ENCODE peak calls at places on chromosomes 1 and 21, in five cellular contexts. One of them, this sample, is unnamed. For H3K27me3, the result is how much of the 10 kb centered on the place peaks cover.

GRCh38 chr1:98001764-98002163 is 80.9 kb upstream of the DPYD start:
- DNase-seq in CD8-positive, alpha-beta T cell: no peak
- DNase-seq in AG04450: no peak
- DNase-seq in upper lobe of right lung: no peak
- DNase-seq in GM23338: peak
- DNase-seq in this sample: no peak

GRCh38 chr1:230123280-230124186 is 56.5 kb downstream of the GALNT2 start:
- DNase-seq in upper lobe of right lung: no peak
- DNase-seq in CD8-positive, alpha-beta T cell: no peak
- DNase-seq in GM23338: no peak
- DNase-seq in AG04450: no peak
- DNase-seq in this sample: no peak

GRCh38 chr1:97353094-97353493 is 567.7 kb downstream of the DPYD start:
- DNase-seq in upper lobe of right lung: no peak
- DNase-seq in CD8-positive, alpha-beta T cell: no peak
- DNase-seq in AG04450: no peak
- DNase-seq in GM23338: no peak
- DNase-seq in this sample: no peak

GRCh38 chr21:26167593-26167992 is 3.0 kb downstream of the APP start:
- DNase-seq in AG04450: no peak
- DNase-seq in GM23338: peak
- DNase-seq in upper lobe of right lung: no peak
- DNase-seq in CD8-positive, alpha-beta T cell: no peak
- DNase-seq in this sample: no peak

GRCh38 chr1:19949016-19949415 is 25.6 kb upstream of the PLA2G2E start:
- DNase-seq in GM23338: no peak
- DNase-seq in AG04450: peak
- DNase-seq in upper lobe of right lung: no peak
- DNase-seq in CD8-positive, alpha-beta T cell: no peak
- DNase-seq in this sample: no peak

GRCh38 chr1:2248127-2248826 is 20.2 kb downstream of the SKI start:
- DNase-seq in GM23338: peak
- DNase-seq in AG04450: no peak
- DNase-seq in upper lobe of right lung: peak
- DNase-seq in CD8-positive, alpha-beta T cell: no peak
- DNase-seq in this sample: no peak

GRCh38 chr1:3170566-3171453 is 101.8 kb downstream of the PRDM16 start:
- DNase-seq in GM23338: no peak
- DNase-seq in upper lobe of right lung: peak
- DNase-seq in AG04450: peak
- DNase-seq in CD8-positive, alpha-beta T cell: no peak
- DNase-seq in this sample: peak

GRCh38 chr1:213905315-213905714 is 82.5 kb upstream of the PROX1 start:
- DNase-seq in GM23338: no peak
- DNase-seq in AG04450: no peak
- DNase-seq in CD8-positive, alpha-beta T cell: no peak
- DNase-seq in upper lobe of right lung: no peak
- DNase-seq in this sample: no peak

GRCh38 chr21:36980280-36981048 is 14.0 kb upstream of the HLCS start:
- DNase-seq in upper lobe of right lung: peak
- DNase-seq in GM23338: peak
- DNase-seq in AG04450: no peak
- DNase-seq in CD8-positive, alpha-beta T cell: no peak
- DNase-seq in this sample: peak

GRCh38 chr1:17340358-17340757 is 31.6 kb upstream of the PADI6 start:
- DNase-seq in AG04450: no peak
- DNase-seq in CD8-positive, alpha-beta T cell: no peak
- DNase-seq in upper lobe of right lung: no peak
- DNase-seq in GM23338: no peak
- DNase-seq in this sample: no peak

GRCh38 chr1:173868266-173869107 is at the start of gene ZBTB37:
- DNase-seq in upper lobe of right lung: peak
- DNase-seq in CD8-positive, alpha-beta T cell: peak
- DNase-seq in GM23338: peak
- DNase-seq in AG04450: no peak
- DNase-seq in this sample: peak

GRCh38 chr21:42585881-42586280 is 67.5 kb upstream of the PDE9A start:
- DNase-seq in CD8-positive, alpha-beta T cell: no peak
- DNase-seq in AG04450: no peak
- DNase-seq in upper lobe of right lung: no peak
- DNase-seq in GM23338: no peak
- DNase-seq in this sample: no peak

GRCh38 chr1:87064309-87064708 is 149.9 kb downstream of the HS2ST1 start:
- DNase-seq in upper lobe of right lung: no peak
- DNase-seq in CD8-positive, alpha-beta T cell: no peak
- DNase-seq in GM23338: no peak
- DNase-seq in AG04450: no peak
- DNase-seq in this sample: no peak

GRCh38 chr1:221794925-221795324 is 53.0 kb upstream of the DUSP10 start:
- DNase-seq in GM23338: no peak
- DNase-seq in upper lobe of right lung: no peak
- DNase-seq in CD8-positive, alpha-beta T cell: no peak
- DNase-seq in AG04450: no peak
- DNase-seq in this sample: no peak

GRCh38 chr1:67601955-67602354 is 83.0 kb upstream of the GADD45A start:
- DNase-seq in upper lobe of right lung: no peak
- DNase-seq in CD8-positive, alpha-beta T cell: no peak
- DNase-seq in GM23338: no peak
- DNase-seq in AG04450: no peak
- DNase-seq in this sample: no peak

DNA sequence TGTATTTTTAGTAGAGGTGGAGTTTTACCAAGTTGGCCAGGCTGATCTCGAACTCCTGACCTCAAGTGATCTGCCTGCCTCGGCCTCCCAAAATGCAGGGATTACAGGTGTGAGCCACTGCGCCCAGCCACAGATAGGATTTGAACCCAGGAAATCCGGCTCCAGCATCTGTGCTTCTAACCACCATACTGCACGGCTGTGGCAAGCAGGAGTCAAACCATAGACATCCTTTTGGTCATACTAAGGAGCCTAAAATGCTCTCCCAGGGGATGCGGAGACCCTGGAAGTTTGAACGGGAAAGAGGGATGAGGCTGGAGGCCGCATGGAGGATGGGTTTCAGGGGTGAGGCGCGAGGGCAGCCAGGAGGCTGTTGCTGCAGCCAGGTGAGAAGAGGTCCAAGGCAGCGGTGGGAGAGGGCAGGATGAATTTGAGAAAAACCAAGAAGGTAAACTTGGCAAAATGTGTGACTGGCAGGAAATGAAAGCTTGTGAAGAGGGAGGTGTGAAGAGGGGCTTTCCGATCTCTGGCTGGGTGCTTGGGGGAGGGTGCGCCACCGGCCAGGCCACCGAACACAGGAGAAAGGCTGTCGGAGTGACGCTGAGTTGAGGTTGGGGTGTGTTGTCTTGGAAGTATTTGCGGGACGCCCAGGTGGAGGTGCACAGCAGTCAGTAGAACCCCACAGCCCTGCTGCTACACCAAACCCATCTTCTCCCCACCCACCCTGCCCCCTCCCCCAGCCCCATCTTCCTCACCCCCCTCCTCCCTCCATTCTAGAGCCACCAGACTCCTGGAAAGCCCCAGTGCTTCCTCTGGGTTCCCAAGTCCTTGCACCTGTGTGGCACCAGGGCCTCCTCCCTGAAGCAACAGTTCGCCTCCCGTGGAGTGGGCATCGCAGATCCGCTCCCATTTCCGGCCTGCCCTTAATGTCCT is 23.9 kb upstream of the CDK18 start:
- DNase-seq in upper lobe of right lung: no peak
- DNase-seq in GM23338: no peak
- DNase-seq in AG04450: no peak
- DNase-seq in CD8-positive, alpha-beta T cell: peak
- DNase-seq in this sample: no peak
- H3K27me3 ChIP-seq in upper lobe of right lung: under half
- H3K27me3 ChIP-seq in GM23338: under half
- H3K27me3 ChIP-seq in AG04450: under half
- H3K27me3 ChIP-seq in CD8-positive, alpha-beta T cell: under half
- H3K27me3 ChIP-seq in this sample: under half

GRCh38 chr1:208962867-208963266 is 620.6 kb upstream of the CAMK1G start:
- DNase-seq in AG04450: no peak
- DNase-seq in upper lobe of right lung: no peak
- DNase-seq in CD8-positive, alpha-beta T cell: no peak
- DNase-seq in GM23338: no peak
- DNase-seq in this sample: no peak

DNA sequence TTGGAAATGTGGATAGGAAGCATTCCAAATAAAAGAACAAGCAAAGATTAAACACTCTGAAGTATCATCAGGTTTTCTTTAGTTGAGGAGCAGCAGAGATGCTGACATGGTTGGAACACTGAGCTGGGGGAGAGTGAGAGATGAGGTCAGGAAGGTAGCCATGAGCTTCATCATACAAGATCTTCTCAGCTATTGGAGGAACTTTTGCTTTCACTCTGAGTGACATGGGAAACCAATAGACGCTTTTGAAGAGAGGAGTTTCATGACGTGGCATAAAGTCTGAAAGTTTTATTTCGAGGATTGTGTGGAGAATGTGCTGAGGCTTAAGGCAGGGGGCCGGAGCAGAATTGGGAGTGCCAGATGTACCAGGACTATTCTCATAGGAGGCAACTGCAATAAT is 616.2 kb upstream of the CAMK1G start:
- DNase-seq in GM23338: no peak
- DNase-seq in CD8-positive, alpha-beta T cell: no peak
- DNase-seq in AG04450: no peak
- DNase-seq in upper lobe of right lung: no peak
- DNase-seq in this sample: no peak
- H3K27me3 ChIP-seq in GM23338: under half
- H3K27me3 ChIP-seq in CD8-positive, alpha-beta T cell: under half
- H3K27me3 ChIP-seq in AG04450: under half
- H3K27me3 ChIP-seq in upper lobe of right lung: under half
- H3K27me3 ChIP-seq in this sample: under half

GRCh38 chr1:205227584-205228006 is at the start of gene TMCC2:
- DNase-seq in AG04450: peak
- DNase-seq in upper lobe of right lung: peak
- DNase-seq in GM23338: peak
- DNase-seq in CD8-positive, alpha-beta T cell: peak
- DNase-seq in this sample: peak

GRCh38 chr1:205228052-205228451 is 306 bp downstream of the TMCC2 start:
- DNase-seq in upper lobe of right lung: no peak
- DNase-seq in AG04450: no peak
- DNase-seq in GM23338: no peak
- DNase-seq in CD8-positive, alpha-beta T cell: no peak
- DNase-seq in this sample: no peak

GRCh38 chr1:205225901-205226765 is 1.6 kb upstream of the TMCC2 start:
- DNase-seq in GM23338: no peak
- DNase-seq in CD8-positive, alpha-beta T cell: no peak
- DNase-seq in upper lobe of right lung: no peak
- DNase-seq in AG04450: no peak
- DNase-seq in this sample: no peak

GRCh38 chr1:205224736-205225135 is 3.0 kb upstream of the TMCC2 start:
- DNase-seq in upper lobe of right lung: no peak
- DNase-seq in CD8-positive, alpha-beta T cell: no peak
- DNase-seq in GM23338: no peak
- DNase-seq in AG04450: no peak
- DNase-seq in this sample: no peak

GRCh38 chr1:205226868-205227583 is 720 bp upstream of the TMCC2 start:
- DNase-seq in GM23338: no peak
- DNase-seq in AG04450: no peak
- DNase-seq in CD8-positive, alpha-beta T cell: no peak
- DNase-seq in upper lobe of right lung: no peak
- DNase-seq in this sample: peak
- H3K27me3 ChIP-seq in GM23338: under half
- H3K27me3 ChIP-seq in AG04450: under half
- H3K27me3 ChIP-seq in CD8-positive, alpha-beta T cell: under half
- H3K27me3 ChIP-seq in upper lobe of right lung: under half
- H3K27me3 ChIP-seq in this sample: under half

GRCh38 chr1:30372792-30373433 is 350.5 kb downstream of the MATN1 start:
- DNase-seq in GM23338: no peak
- DNase-seq in upper lobe of right lung: no peak
- DNase-seq in CD8-positive, alpha-beta T cell: no peak
- DNase-seq in AG04450: no peak
- DNase-seq in this sample: no peak

GRCh38 chr1:30374400-30375070 is 348.9 kb downstream of the MATN1 start:
- DNase-seq in GM23338: no peak
- DNase-seq in upper lobe of right lung: peak
- DNase-seq in AG04450: no peak
- DNase-seq in CD8-positive, alpha-beta T cell: no peak
- DNase-seq in this sample: no peak

GRCh38 chr1:30371179-30371788 is 352.1 kb downstream of the MATN1 start:
- DNase-seq in CD8-positive, alpha-beta T cell: no peak
- DNase-seq in upper lobe of right lung: no peak
- DNase-seq in GM23338: no peak
- DNase-seq in AG04450: no peak
- DNase-seq in this sample: no peak

GRCh38 chr1:30373471-30374399 is 349.6 kb downstream of the MATN1 start:
- DNase-seq in upper lobe of right lung: peak
- DNase-seq in AG04450: no peak
- DNase-seq in GM23338: no peak
- DNase-seq in CD8-positive, alpha-beta T cell: no peak
- DNase-seq in this sample: no peak

GRCh38 chr1:30371888-30372791 is 351.2 kb downstream of the MATN1 start:
- DNase-seq in CD8-positive, alpha-beta T cell: no peak
- DNase-seq in GM23338: no peak
- DNase-seq in AG04450: no peak
- DNase-seq in upper lobe of right lung: no peak
- DNase-seq in this sample: no peak
- H3K27me3 ChIP-seq in CD8-positive, alpha-beta T cell: under half
- H3K27me3 ChIP-seq in GM23338: under half
- H3K27me3 ChIP-seq in AG04450: under half
- H3K27me3 ChIP-seq in upper lobe of right lung: under half
- H3K27me3 ChIP-seq in this sample: under half